ENCODE peak calls at places on chromosomes 16 and 17, in six cellular contexts. One of them, this sample, is unnamed.

GRCh38 chr17:50381260-50381815 is 8.3 kb downstream of the EME1 start:
- DNase-seq in tibial nerve: no peak
- DNase-seq in transverse colon: no peak
- DNase-seq in breast epithelium: no peak
- DNase-seq in body of pancreas: no peak
- DNase-seq in adrenal gland: no peak
- DNase-seq in this sample: no peak

GRCh38 chr17:1347681-1348318 is 52.2 kb downstream of the YWHAE start:
- DNase-seq in tibial nerve: no peak
- DNase-seq in transverse colon: peak
- DNase-seq in breast epithelium: no peak
- DNase-seq in body of pancreas: no peak
- DNase-seq in adrenal gland: peak
- DNase-seq in this sample: no peak

GRCh38 chr17:2874211-2874686 is 78.0 kb downstream of the RAP1GAP2 start:
- DNase-seq in tibial nerve: no peak
- DNase-seq in transverse colon: no peak
- DNase-seq in breast epithelium: no peak
- DNase-seq in body of pancreas: peak
- DNase-seq in adrenal gland: no peak
- DNase-seq in this sample: no peak

GRCh38 chr17:82787081-82787848 is 35.4 kb downstream of the TBCD start:
- DNase-seq in tibial nerve: no peak
- DNase-seq in transverse colon: peak
- DNase-seq in breast epithelium: no peak
- DNase-seq in body of pancreas: no peak
- DNase-seq in adrenal gland: no peak
- DNase-seq in this sample: no peak

GRCh38 chr17:46157443-46158107 is 35.7 kb downstream of the KANSL1 start:
- DNase-seq in tibial nerve: no peak
- DNase-seq in transverse colon: no peak
- DNase-seq in breast epithelium: no peak
- DNase-seq in body of pancreas: no peak
- DNase-seq in adrenal gland: no peak
- DNase-seq in this sample: no peak

GRCh38 chr17:58331815-58332719 is 3.5 kb upstream of the TSPOAP1 start:
- DNase-seq in tibial nerve: peak
- DNase-seq in transverse colon: peak
- DNase-seq in breast epithelium: no peak
- DNase-seq in body of pancreas: no peak
- DNase-seq in adrenal gland: peak
- DNase-seq in this sample: peak

GRCh38 chr17:37089998-37090397 is 141.2 kb downstream of the AATF start:
- DNase-seq in tibial nerve: no peak
- DNase-seq in transverse colon: no peak
- DNase-seq in breast epithelium: no peak
- DNase-seq in body of pancreas: no peak
- DNase-seq in adrenal gland: no peak
- DNase-seq in this sample: no peak

GRCh38 chr16:11009027-11009755 is 64.8 kb downstream of the CLEC16A start:
- DNase-seq in tibial nerve: no peak
- DNase-seq in transverse colon: no peak
- DNase-seq in breast epithelium: no peak
- DNase-seq in body of pancreas: no peak
- DNase-seq in adrenal gland: no peak
- DNase-seq in this sample: no peak

GRCh38 chr16:2779151-2779920 is 2.3 kb upstream of the ELOB start:
- DNase-seq in tibial nerve: no peak
- DNase-seq in transverse colon: peak
- DNase-seq in breast epithelium: peak
- DNase-seq in body of pancreas: no peak
- DNase-seq in adrenal gland: no peak
- DNase-seq in this sample: no peak

GRCh38 chr16:87072101-87072500 is 245.1 kb downstream of the C16orf95 start:
- DNase-seq in tibial nerve: no peak
- DNase-seq in transverse colon: no peak
- DNase-seq in breast epithelium: no peak
- DNase-seq in body of pancreas: no peak
- DNase-seq in adrenal gland: no peak
- DNase-seq in this sample: no peak

GRCh38 chr16:89607453-89607852 is 6.0 kb upstream of the DPEP1 start:
- DNase-seq in tibial nerve: no peak
- DNase-seq in transverse colon: no peak
- DNase-seq in breast epithelium: no peak
- DNase-seq in body of pancreas: no peak
- DNase-seq in adrenal gland: no peak
- DNase-seq in this sample: no peak

GRCh38 chr17:67759355-67760171 is 41.8 kb downstream of the NOL11 start:
- DNase-seq in tibial nerve: no peak
- DNase-seq in transverse colon: peak
- DNase-seq in breast epithelium: no peak
- DNase-seq in body of pancreas: no peak
- DNase-seq in adrenal gland: peak
- DNase-seq in this sample: no peak

GRCh38 chr17:74601944-74602572 is 10.0 kb upstream of the CD300LD start:
- DNase-seq in tibial nerve: no peak
- DNase-seq in transverse colon: peak
- DNase-seq in breast epithelium: peak
- DNase-seq in body of pancreas: no peak
- DNase-seq in adrenal gland: peak
- DNase-seq in this sample: no peak

GRCh38 chr17:44130693-44131349 is 7.4 kb upstream of the HDAC5 start:
- DNase-seq in tibial nerve: no peak
- DNase-seq in transverse colon: no peak
- DNase-seq in breast epithelium: no peak
- DNase-seq in body of pancreas: no peak
- DNase-seq in adrenal gland: no peak
- DNase-seq in this sample: no peak
- H3K4me3 ChIP-seq in tibial nerve: no peak
- H3K4me3 ChIP-seq in transverse colon: no peak
- H3K4me3 ChIP-seq in breast epithelium: no peak
- H3K4me3 ChIP-seq in body of pancreas: no peak
- H3K4me3 ChIP-seq in adrenal gland: no peak
- H3K4me3 ChIP-seq in this sample: no peak

GRCh38 chr16:66712512-66712911 is 16.0 kb upstream of the CMTM4 start:
- DNase-seq in tibial nerve: no peak
- DNase-seq in transverse colon: no peak
- DNase-seq in breast epithelium: no peak
- DNase-seq in body of pancreas: no peak
- DNase-seq in adrenal gland: no peak
- DNase-seq in this sample: no peak
- TF ChIP-seq POLR2A in tibial nerve: no peak
- TF ChIP-seq POLR2A in transverse colon: no peak
- TF ChIP-seq POLR2A in breast epithelium: no peak
- TF ChIP-seq POLR2A in body of pancreas: no peak
- TF ChIP-seq POLR2A in adrenal gland: no peak
- TF ChIP-seq POLR2A in this sample: no peak

DNA sequence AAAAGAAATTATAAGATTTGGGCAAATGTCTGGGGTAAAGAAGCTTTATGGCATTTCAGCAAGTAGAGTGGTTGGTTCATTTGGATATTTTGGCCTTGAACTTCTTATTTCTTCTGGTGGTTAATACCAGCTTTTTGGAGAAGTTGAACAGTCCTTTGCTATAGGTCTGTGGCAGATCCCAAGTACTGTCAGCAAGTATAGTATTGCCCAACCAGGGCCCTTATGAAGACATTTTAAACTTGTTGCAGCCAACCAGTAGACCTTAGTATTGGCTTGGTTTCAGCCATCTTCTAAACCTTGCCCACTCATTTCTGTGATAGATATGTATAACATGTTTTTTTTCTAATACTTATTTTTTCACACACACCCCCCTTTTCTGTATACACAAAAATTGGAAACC is 2.2 kb downstream of the SP2 start:
- DNase-seq in tibial nerve: no peak
- DNase-seq in transverse colon: no peak
- DNase-seq in breast epithelium: no peak
- DNase-seq in body of pancreas: no peak
- DNase-seq in adrenal gland: no peak
- DNase-seq in this sample: no peak
- H3K27ac ChIP-seq in tibial nerve: no peak
- H3K27ac ChIP-seq in transverse colon: peak
- H3K27ac ChIP-seq in breast epithelium: peak
- H3K27ac ChIP-seq in body of pancreas: peak
- H3K27ac ChIP-seq in adrenal gland: no peak
- H3K27ac ChIP-seq in this sample: no peak

DNA sequence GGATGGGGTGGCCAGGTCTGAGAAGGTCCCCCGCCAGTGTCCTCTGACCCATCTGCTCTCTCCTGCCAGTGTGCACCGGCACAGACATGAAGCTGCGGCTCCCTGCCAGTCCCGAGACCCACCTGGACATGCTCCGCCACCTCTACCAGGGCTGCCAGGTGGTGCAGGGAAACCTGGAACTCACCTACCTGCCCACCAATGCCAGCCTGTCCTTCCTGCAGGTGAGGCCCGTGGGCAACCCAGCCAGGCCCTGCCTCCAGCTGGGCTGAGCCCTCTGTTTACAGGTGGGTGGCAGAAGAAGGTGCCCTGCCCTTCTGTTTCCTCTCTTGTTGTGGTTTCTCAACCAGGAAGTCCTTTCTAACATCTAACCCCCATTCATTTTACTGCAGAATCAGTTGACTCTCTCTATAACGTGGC is 7.1 kb downstream of the ERBB2 start:
- DNase-seq in tibial nerve: no peak
- DNase-seq in transverse colon: peak
- DNase-seq in breast epithelium: no peak
- DNase-seq in body of pancreas: no peak
- DNase-seq in adrenal gland: no peak
- DNase-seq in this sample: no peak
- H3K4me3 ChIP-seq in tibial nerve: no peak
- H3K4me3 ChIP-seq in transverse colon: no peak
- H3K4me3 ChIP-seq in breast epithelium: no peak
- H3K4me3 ChIP-seq in body of pancreas: no peak
- H3K4me3 ChIP-seq in adrenal gland: no peak
- H3K4me3 ChIP-seq in this sample: peak

DNA sequence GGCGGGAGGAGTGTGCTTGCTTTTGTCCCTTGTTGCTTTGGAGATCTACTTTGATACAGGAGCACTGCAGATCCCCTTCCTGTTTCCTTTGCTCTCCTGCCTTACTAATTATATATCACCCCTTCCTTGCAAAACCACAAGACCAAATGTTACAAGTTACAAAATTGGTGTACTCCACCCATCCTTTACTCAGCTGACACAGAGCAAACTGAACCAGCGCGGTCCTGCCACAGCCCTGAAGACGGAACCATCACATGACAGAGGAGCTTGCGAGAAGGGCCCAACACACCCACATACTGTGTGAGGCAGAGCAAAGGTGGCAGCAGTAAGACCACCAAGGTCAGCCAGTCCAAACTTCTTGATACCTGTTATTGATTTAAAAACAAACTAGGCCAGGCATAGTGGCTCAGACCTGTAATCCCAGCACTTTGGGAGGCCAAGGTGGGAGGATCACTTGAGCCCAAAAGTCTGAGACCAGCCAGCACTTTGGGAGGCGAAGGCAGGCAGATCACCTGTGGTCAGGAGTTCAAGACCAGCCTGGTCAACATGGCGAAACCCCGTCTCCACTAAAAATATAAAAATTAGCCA is 33.2 kb downstream of the CYTH1 start:
- DNase-seq in tibial nerve: peak
- DNase-seq in transverse colon: peak
- DNase-seq in breast epithelium: no peak
- DNase-seq in body of pancreas: no peak
- DNase-seq in adrenal gland: peak
- DNase-seq in this sample: peak
- TF ChIP-seq POLR2A in tibial nerve: no peak
- TF ChIP-seq POLR2A in transverse colon: no peak
- TF ChIP-seq POLR2A in breast epithelium: no peak
- TF ChIP-seq POLR2A in body of pancreas: no peak
- TF ChIP-seq POLR2A in adrenal gland: no peak
- TF ChIP-seq POLR2A in this sample: peak

DNA sequence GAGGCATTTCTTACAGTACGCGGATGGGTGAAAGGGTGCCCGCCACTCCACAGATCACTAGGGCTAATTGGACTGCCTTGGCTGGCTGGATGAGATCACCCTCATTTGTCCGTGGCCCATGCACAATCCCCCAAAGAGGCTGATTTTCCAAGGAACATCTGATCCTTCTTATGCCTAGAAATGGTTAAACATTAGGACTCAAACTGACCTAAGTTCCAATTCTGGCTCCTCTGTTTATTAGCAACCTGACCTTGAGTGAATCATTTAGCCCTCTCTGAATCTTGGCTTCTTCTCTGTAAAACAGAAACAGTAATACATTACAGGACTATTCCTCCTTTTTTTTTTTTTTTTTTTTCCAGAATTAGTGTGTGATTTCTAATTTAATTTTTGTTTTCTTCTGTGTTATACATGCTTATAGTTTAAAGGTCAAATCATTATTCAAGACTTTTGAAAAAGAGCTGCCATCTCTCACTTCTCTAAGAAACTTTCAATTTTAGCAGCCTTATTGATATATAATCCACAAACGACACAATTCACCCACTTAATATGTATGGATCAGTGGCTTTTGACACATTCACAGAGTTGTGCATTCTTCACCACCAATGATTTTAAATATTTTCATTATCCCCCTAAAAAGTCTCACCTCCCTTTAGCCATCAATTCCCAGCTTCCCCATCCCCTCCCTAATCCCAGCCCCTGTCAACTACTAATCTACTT is 45.4 kb upstream of the TMEM132E start:
- DNase-seq in tibial nerve: no peak
- DNase-seq in transverse colon: no peak
- DNase-seq in breast epithelium: no peak
- DNase-seq in body of pancreas: no peak
- DNase-seq in adrenal gland: no peak
- DNase-seq in this sample: no peak
- H3K27ac ChIP-seq in tibial nerve: no peak
- H3K27ac ChIP-seq in transverse colon: no peak
- H3K27ac ChIP-seq in breast epithelium: peak
- H3K27ac ChIP-seq in body of pancreas: no peak
- H3K27ac ChIP-seq in adrenal gland: no peak
- H3K27ac ChIP-seq in this sample: no peak

DNA sequence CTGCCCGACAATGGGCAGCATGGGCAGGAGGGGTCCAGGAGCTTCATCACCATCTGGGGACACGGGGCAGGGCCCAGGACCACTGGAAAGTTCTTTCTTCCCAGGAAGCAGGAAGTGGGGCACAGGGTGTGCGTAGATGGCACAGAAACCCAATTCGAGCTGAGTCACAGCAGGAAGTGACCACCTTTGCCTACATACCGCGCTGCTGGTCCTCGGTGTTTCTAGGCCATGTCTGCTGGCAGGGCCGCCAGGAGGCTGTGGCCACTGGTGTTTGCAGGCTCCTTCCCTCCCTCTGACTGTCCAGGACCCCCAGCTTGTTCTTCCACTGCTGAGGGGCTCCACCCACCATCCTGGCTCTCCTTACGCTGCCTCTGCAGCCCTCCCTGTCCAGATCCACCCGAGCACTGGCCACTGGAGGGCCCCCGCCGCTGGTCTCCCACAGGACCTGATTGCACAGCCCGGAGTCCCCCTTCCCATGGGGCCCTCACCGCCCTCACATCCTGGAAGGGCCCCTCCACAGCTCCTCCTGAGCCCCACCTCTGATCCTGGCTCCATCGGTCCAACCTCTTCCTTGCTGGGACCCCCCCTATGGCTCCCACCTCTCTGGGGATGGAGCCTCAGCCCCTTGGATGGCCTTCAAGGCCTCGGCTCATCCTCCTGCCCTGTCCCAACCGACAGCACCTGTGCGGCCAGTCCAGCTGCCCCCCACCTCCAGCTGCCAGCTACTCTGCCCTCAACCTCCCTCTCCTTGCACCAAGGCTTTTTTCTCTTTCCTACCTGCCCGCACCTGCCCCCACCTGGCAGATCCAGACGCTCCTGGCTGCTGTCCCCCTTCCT is 14.5 kb upstream of the RASD1 start:
- DNase-seq in tibial nerve: no peak
- DNase-seq in transverse colon: no peak
- DNase-seq in breast epithelium: no peak
- DNase-seq in body of pancreas: no peak
- DNase-seq in adrenal gland: no peak
- DNase-seq in this sample: no peak
- H3K4me3 ChIP-seq in tibial nerve: no peak
- H3K4me3 ChIP-seq in transverse colon: no peak
- H3K4me3 ChIP-seq in breast epithelium: no peak
- H3K4me3 ChIP-seq in body of pancreas: no peak
- H3K4me3 ChIP-seq in adrenal gland: no peak
- H3K4me3 ChIP-seq in this sample: no peak

This sample was measured in esophagus squamous epithelium.